ENCODE peak calls at places on chromosomes 13 and 19, in seven cellular contexts. One of them, this sample, is unnamed.
A peak's percentile ranks its signal among the peaks of the same experiment; 100 is the strongest.

GRCh38 chr13:22454586-22454985 is 726.2 kb upstream of the SGCG start:
- DNase-seq in RWPE1: no peak
- DNase-seq in mammary epithelial cell: no peak
- DNase-seq in A549: no peak
- DNase-seq in activated naive CD4-positive, alpha-beta T cell treated with anti-CD3 and anti-CD28 coated beads, Interleukin-2, amount 50 U/mL, for 72 hours: no peak
- DNase-seq in cardiac muscle cell: peak; percentile 15
- DNase-seq in HCEC 1CT: no peak
- DNase-seq in this sample: no peak

GRCh38 chr19:35404879-35405622 is 34.2 kb downstream of the GPR42 start:
- DNase-seq in RWPE1: peak; percentile 90
- DNase-seq in mammary epithelial cell: peak; percentile 98
- DNase-seq in A549: peak; percentile 66
- DNase-seq in activated naive CD4-positive, alpha-beta T cell treated with anti-CD3 and anti-CD28 coated beads, Interleukin-2, amount 50 U/mL, for 72 hours: peak; percentile 74
- DNase-seq in cardiac muscle cell: no peak
- DNase-seq in HCEC 1CT: peak; percentile 89
- DNase-seq in this sample: peak; percentile 70

GRCh38 chr13:113351514-113352026 is 12.4 kb downstream of the GRTP1 start:
- DNase-seq in RWPE1: no peak
- DNase-seq in mammary epithelial cell: no peak
- DNase-seq in A549: no peak
- DNase-seq in activated naive CD4-positive, alpha-beta T cell treated with anti-CD3 and anti-CD28 coated beads, Interleukin-2, amount 50 U/mL, for 72 hours: no peak
- DNase-seq in cardiac muscle cell: no peak
- DNase-seq in HCEC 1CT: no peak
- DNase-seq in this sample: no peak

GRCh38 chr19:19490247-19490968 is 24.9 kb downstream of the TSSK6 start:
- DNase-seq in RWPE1: peak; percentile 75
- DNase-seq in mammary epithelial cell: peak; percentile 60
- DNase-seq in A549: peak; percentile 74
- DNase-seq in activated naive CD4-positive, alpha-beta T cell treated with anti-CD3 and anti-CD28 coated beads, Interleukin-2, amount 50 U/mL, for 72 hours: peak; percentile 78
- DNase-seq in cardiac muscle cell: peak; percentile 85
- DNase-seq in HCEC 1CT: peak; percentile 72
- DNase-seq in this sample: peak; percentile 75

GRCh38 chr19:6509118-6509971 is 7.2 kb upstream of the TUBB4A start:
- DNase-seq in RWPE1: no peak
- DNase-seq in mammary epithelial cell: no peak
- DNase-seq in A549: peak; percentile 19
- DNase-seq in activated naive CD4-positive, alpha-beta T cell treated with anti-CD3 and anti-CD28 coated beads, Interleukin-2, amount 50 U/mL, for 72 hours: no peak
- DNase-seq in cardiac muscle cell: no peak
- DNase-seq in HCEC 1CT: no peak
- DNase-seq in this sample: peak; percentile 81

GRCh38 chr13:91868351-91868750 is 469.9 kb downstream of the GPC5 start:
- DNase-seq in RWPE1: no peak
- DNase-seq in mammary epithelial cell: no peak
- DNase-seq in A549: no peak
- DNase-seq in activated naive CD4-positive, alpha-beta T cell treated with anti-CD3 and anti-CD28 coated beads, Interleukin-2, amount 50 U/mL, for 72 hours: no peak
- DNase-seq in cardiac muscle cell: no peak
- DNase-seq in HCEC 1CT: no peak
- DNase-seq in this sample: no peak

GRCh38 chr13:109273326-109273751 is 513.0 kb downstream of the IRS2 start:
- DNase-seq in RWPE1: peak; percentile 42
- DNase-seq in mammary epithelial cell: peak; percentile 91
- DNase-seq in A549: peak; percentile 39
- DNase-seq in activated naive CD4-positive, alpha-beta T cell treated with anti-CD3 and anti-CD28 coated beads, Interleukin-2, amount 50 U/mL, for 72 hours: no peak
- DNase-seq in cardiac muscle cell: no peak
- DNase-seq in HCEC 1CT: peak; percentile 59
- DNase-seq in this sample: no peak

GRCh38 chr13:51234676-51235075 is 12.5 kb downstream of the FAM124A start:
- DNase-seq in RWPE1: no peak
- DNase-seq in mammary epithelial cell: no peak
- DNase-seq in A549: no peak
- DNase-seq in activated naive CD4-positive, alpha-beta T cell treated with anti-CD3 and anti-CD28 coated beads, Interleukin-2, amount 50 U/mL, for 72 hours: no peak
- DNase-seq in cardiac muscle cell: no peak
- DNase-seq in HCEC 1CT: no peak
- DNase-seq in this sample: no peak

GRCh38 chr19:29785360-29785759 is 26.4 kb upstream of the CCNE1 start:
- DNase-seq in RWPE1: no peak
- DNase-seq in mammary epithelial cell: no peak
- DNase-seq in A549: no peak
- DNase-seq in activated naive CD4-positive, alpha-beta T cell treated with anti-CD3 and anti-CD28 coated beads, Interleukin-2, amount 50 U/mL, for 72 hours: no peak
- DNase-seq in cardiac muscle cell: no peak
- DNase-seq in HCEC 1CT: no peak
- DNase-seq in this sample: no peak

GRCh38 chr19:41821003-41821735 is 23.3 kb downstream of the LYPD4 start:
- DNase-seq in RWPE1: peak; percentile 59
- DNase-seq in mammary epithelial cell: peak; percentile 19
- DNase-seq in A549: peak; percentile 82
- DNase-seq in activated naive CD4-positive, alpha-beta T cell treated with anti-CD3 and anti-CD28 coated beads, Interleukin-2, amount 50 U/mL, for 72 hours: no peak
- DNase-seq in cardiac muscle cell: no peak
- DNase-seq in HCEC 1CT: peak; percentile 28
- DNase-seq in this sample: peak; percentile 41

GRCh38 chr19:38303517-38304351 is at the start of gene C19orf33:
- DNase-seq in RWPE1: peak; percentile 94
- DNase-seq in mammary epithelial cell: peak; percentile 83
- DNase-seq in A549: peak; percentile 98
- DNase-seq in activated naive CD4-positive, alpha-beta T cell treated with anti-CD3 and anti-CD28 coated beads, Interleukin-2, amount 50 U/mL, for 72 hours: no peak
- DNase-seq in cardiac muscle cell: no peak
- DNase-seq in HCEC 1CT: no peak
- DNase-seq in this sample: no peak